ENCODE peak calls at places on chromosomes 5 and 9, in four cellular contexts. One of them, this sample, is unnamed.

GRCh38 chr5:122770479-122770878 is 4.4 kb upstream of the SNX2 start:
- DNase-seq in SK-N-SH: no peak
- DNase-seq in HepG2: no peak
- DNase-seq in WTC11: no peak
- DNase-seq in this sample: no peak

GRCh38 chr5:56305001-56305400 is 71.9 kb upstream of the ANKRD55 start:
- DNase-seq in SK-N-SH: peak
- DNase-seq in HepG2: no peak
- DNase-seq in WTC11: no peak
- DNase-seq in this sample: no peak

GRCh38 chr9:90975666-90976538 is 174.3 kb downstream of the SYK start:
- DNase-seq in WTC11: no peak
- DNase-seq in HepG2: no peak
- DNase-seq in SK-N-SH: no peak
- DNase-seq in this sample: no peak

GRCh38 chr5:176365663-176366574 is 632 bp downstream of the ARL10 start:
- DNase-seq in SK-N-SH: peak
- DNase-seq in WTC11: peak
- DNase-seq in HepG2: no peak
- DNase-seq in this sample: no peak

GRCh38 chr5:144864113-144864512 is 693.4 kb downstream of the KCTD16 start:
- DNase-seq in SK-N-SH: no peak
- DNase-seq in WTC11: no peak
- DNase-seq in HepG2: no peak
- DNase-seq in this sample: no peak

GRCh38 chr9:76686756-76687155 is 77.5 kb upstream of the PCA3 start:
- DNase-seq in SK-N-SH: no peak
- DNase-seq in HepG2: no peak
- DNase-seq in WTC11: no peak
- DNase-seq in this sample: no peak

GRCh38 chr5:872301-872700 is 20.3 kb downstream of the BRD9 start:
- DNase-seq in HepG2: no peak
- DNase-seq in SK-N-SH: no peak
- DNase-seq in WTC11: no peak
- DNase-seq in this sample: no peak

GRCh38 chr5:126988021-126988569 is 42.3 kb downstream of the MARCHF3 start:
- DNase-seq in WTC11: no peak
- DNase-seq in HepG2: no peak
- DNase-seq in SK-N-SH: no peak
- DNase-seq in this sample: no peak

GRCh38 chr5:10434392-10434791 is 7.3 kb upstream of the ROPN1L start:
- DNase-seq in SK-N-SH: no peak
- DNase-seq in WTC11: no peak
- DNase-seq in HepG2: no peak
- DNase-seq in this sample: no peak

GRCh38 chr9:136060671-136061371 is 34.3 kb downstream of the NACC2 start:
- DNase-seq in WTC11: peak
- DNase-seq in HepG2: no peak
- DNase-seq in SK-N-SH: peak
- DNase-seq in this sample: no peak

GRCh38 chr9:7316967-7317366 is 482.6 kb downstream of the DMAC1 start:
- DNase-seq in HepG2: no peak
- DNase-seq in WTC11: no peak
- DNase-seq in SK-N-SH: no peak
- DNase-seq in this sample: no peak

GRCh38 chr9:27750571-27750970 is 177.3 kb upstream of the C9orf72 start:
- DNase-seq in SK-N-SH: no peak
- DNase-seq in WTC11: no peak
- DNase-seq in HepG2: no peak
- DNase-seq in this sample: no peak

GRCh38 chr5:107952450-107952849 is 281.7 kb upstream of the EFNA5 start:
- DNase-seq in WTC11: no peak
- DNase-seq in HepG2: no peak
- DNase-seq in SK-N-SH: no peak
- DNase-seq in this sample: no peak

GRCh38 chr5:16863380-16864007 is 72.6 kb downstream of the MYO10 start:
- DNase-seq in HepG2: no peak
- DNase-seq in WTC11: no peak
- DNase-seq in SK-N-SH: no peak
- DNase-seq in this sample: no peak

GRCh38 chr9:132201139-132201538 is 39.3 kb downstream of the NTNG2 start:
- DNase-seq in WTC11: no peak
- DNase-seq in SK-N-SH: no peak
- DNase-seq in HepG2: no peak
- DNase-seq in this sample: no peak

GRCh38 chr5:112186401-112186990 is 232.6 kb downstream of the EPB41L4A start:
- DNase-seq in SK-N-SH: peak
- DNase-seq in HepG2: peak
- DNase-seq in WTC11: no peak
- DNase-seq in this sample: no peak

GRCh38 chr9:111807197-111807596 is 12.5 kb upstream of the SHOC1 start:
- DNase-seq in HepG2: no peak
- DNase-seq in SK-N-SH: no peak
- DNase-seq in WTC11: no peak
- DNase-seq in this sample: no peak

GRCh38 chr5:74044936-74045335 is 418.9 kb downstream of the ARHGEF28 start:
- DNase-seq in WTC11: no peak
- DNase-seq in SK-N-SH: no peak
- DNase-seq in HepG2: no peak
- DNase-seq in this sample: no peak

GRCh38 chr5:120882042-120882775 is 418.1 kb downstream of the PRR16 start:
- DNase-seq in WTC11: no peak
- DNase-seq in SK-N-SH: no peak
- DNase-seq in HepG2: no peak
- DNase-seq in this sample: no peak

GRCh38 chr9:78004478-78005229 is 27.0 kb downstream of the GNAQ start:
- DNase-seq in WTC11: no peak
- DNase-seq in HepG2: peak
- DNase-seq in SK-N-SH: no peak
- DNase-seq in this sample: peak

GRCh38 chr5:153489611-153490010 is 859 bp upstream of the GRIA1 start:
- DNase-seq in WTC11: no peak
- DNase-seq in HepG2: no peak
- DNase-seq in SK-N-SH: no peak
- DNase-seq in this sample: no peak

GRCh38 chr5:52999357-52999949 is 10.3 kb downstream of the ITGA2 start:
- DNase-seq in SK-N-SH: no peak
- DNase-seq in HepG2: no peak
- DNase-seq in WTC11: no peak
- DNase-seq in this sample: no peak

GRCh38 chr9:138112791-138113600 is 235.4 kb downstream of the CACNA1B start:
- DNase-seq in HepG2: no peak
- DNase-seq in WTC11: no peak
- DNase-seq in SK-N-SH: no peak
- DNase-seq in this sample: no peak

GRCh38 chr9:108093773-108094675 is 604.5 kb upstream of the KLF4 start:
- DNase-seq in SK-N-SH: no peak
- DNase-seq in WTC11: no peak
- DNase-seq in HepG2: peak
- DNase-seq in this sample: peak

GRCh38 chr9:4333787-4334186 is 33.9 kb upstream of the GLIS3 start:
- DNase-seq in SK-N-SH: no peak
- DNase-seq in WTC11: no peak
- DNase-seq in HepG2: no peak
- DNase-seq in this sample: no peak

GRCh38 chr9:87435189-87435880 is 62.3 kb upstream of the DAPK1 start:
- DNase-seq in WTC11: no peak
- DNase-seq in HepG2: no peak
- DNase-seq in SK-N-SH: no peak
- DNase-seq in this sample: no peak

GRCh38 chr5:36414869-36415282 is 113.2 kb upstream of the RANBP3L start:
- DNase-seq in HepG2: peak
- DNase-seq in WTC11: no peak
- DNase-seq in SK-N-SH: peak
- DNase-seq in this sample: peak

GRCh38 chr5:68838157-68838718 is 255.6 kb upstream of the SLC30A5 start:
- DNase-seq in HepG2: no peak
- DNase-seq in WTC11: no peak
- DNase-seq in SK-N-SH: no peak
- DNase-seq in this sample: no peak

GRCh38 chr5:69113851-69114250 is 20.0 kb downstream of the SLC30A5 start:
- DNase-seq in HepG2: no peak
- DNase-seq in WTC11: no peak
- DNase-seq in SK-N-SH: no peak
- DNase-seq in this sample: no peak

GRCh38 chr5:127011151-127011550 is 19.2 kb downstream of the MARCHF3 start:
- DNase-seq in WTC11: no peak
- DNase-seq in SK-N-SH: no peak
- DNase-seq in HepG2: no peak
- DNase-seq in this sample: no peak

GRCh38 chr5:112908854-112909253 is 13.2 kb downstream of the REEP5 start:
- DNase-seq in SK-N-SH: no peak
- DNase-seq in WTC11: no peak
- DNase-seq in HepG2: no peak
- DNase-seq in this sample: no peak

GRCh38 chr9:35057271-35057620 is 15.2 kb downstream of the VCP start:
- DNase-seq in WTC11: no peak
- DNase-seq in SK-N-SH: no peak
- DNase-seq in HepG2: no peak
- DNase-seq in this sample: no peak

GRCh38 chr9:35056571-35057270 is 15.7 kb downstream of the VCP start:
- DNase-seq in WTC11: no peak
- DNase-seq in HepG2: no peak
- DNase-seq in SK-N-SH: no peak
- DNase-seq in this sample: no peak

GRCh38 chr9:35059438-35059837 is 13.0 kb downstream of the VCP start:
- DNase-seq in SK-N-SH: no peak
- DNase-seq in WTC11: no peak
- DNase-seq in HepG2: no peak
- DNase-seq in this sample: no peak

GRCh38 chr9:35054871-35055644 is 17.4 kb downstream of the VCP start:
- DNase-seq in SK-N-SH: no peak
- DNase-seq in HepG2: no peak
- DNase-seq in WTC11: no peak
- DNase-seq in this sample: no peak

GRCh38 chr9:35060548-35061207 is 11.7 kb downstream of the VCP start:
- DNase-seq in SK-N-SH: no peak
- DNase-seq in HepG2: no peak
- DNase-seq in WTC11: no peak
- DNase-seq in this sample: no peak
- TF ChIP-seq FOXJ3 in SK-N-SH: no peak
- TF ChIP-seq FOXJ3 in HepG2: no peak
- TF ChIP-seq FOXJ3 in WTC11: no peak
- TF ChIP-seq FOXJ3 in this sample: no peak

DNA sequence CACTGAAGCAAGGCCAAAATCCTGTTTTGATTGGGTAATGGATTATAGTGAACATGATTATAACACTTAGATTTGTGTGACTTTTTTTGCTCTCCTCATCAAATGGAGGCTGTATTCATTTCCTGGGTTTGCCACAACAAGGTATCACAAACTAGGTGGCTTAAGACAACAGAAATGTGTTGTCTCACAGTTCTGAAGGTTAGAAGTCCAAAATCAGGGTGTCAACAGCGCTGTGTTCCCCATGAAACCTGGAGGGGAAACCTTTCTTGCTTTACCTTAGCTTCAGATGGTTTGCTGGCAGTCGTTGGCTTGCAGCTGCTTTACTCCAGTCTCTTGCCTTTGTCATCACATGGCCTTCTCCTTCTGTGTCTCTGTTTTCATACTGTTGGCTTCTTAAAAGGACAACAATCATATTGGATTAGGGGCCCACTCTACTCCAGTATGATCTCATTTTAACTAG is 32.4 kb downstream of the CDC42SE2 start:
- DNase-seq in WTC11: no peak
- DNase-seq in SK-N-SH: no peak
- DNase-seq in HepG2: no peak
- DNase-seq in this sample: no peak
- TF ChIP-seq FOXJ3 in WTC11: no peak
- TF ChIP-seq FOXJ3 in SK-N-SH: no peak
- TF ChIP-seq FOXJ3 in HepG2: no peak
- TF ChIP-seq FOXJ3 in this sample: no peak

DNA sequence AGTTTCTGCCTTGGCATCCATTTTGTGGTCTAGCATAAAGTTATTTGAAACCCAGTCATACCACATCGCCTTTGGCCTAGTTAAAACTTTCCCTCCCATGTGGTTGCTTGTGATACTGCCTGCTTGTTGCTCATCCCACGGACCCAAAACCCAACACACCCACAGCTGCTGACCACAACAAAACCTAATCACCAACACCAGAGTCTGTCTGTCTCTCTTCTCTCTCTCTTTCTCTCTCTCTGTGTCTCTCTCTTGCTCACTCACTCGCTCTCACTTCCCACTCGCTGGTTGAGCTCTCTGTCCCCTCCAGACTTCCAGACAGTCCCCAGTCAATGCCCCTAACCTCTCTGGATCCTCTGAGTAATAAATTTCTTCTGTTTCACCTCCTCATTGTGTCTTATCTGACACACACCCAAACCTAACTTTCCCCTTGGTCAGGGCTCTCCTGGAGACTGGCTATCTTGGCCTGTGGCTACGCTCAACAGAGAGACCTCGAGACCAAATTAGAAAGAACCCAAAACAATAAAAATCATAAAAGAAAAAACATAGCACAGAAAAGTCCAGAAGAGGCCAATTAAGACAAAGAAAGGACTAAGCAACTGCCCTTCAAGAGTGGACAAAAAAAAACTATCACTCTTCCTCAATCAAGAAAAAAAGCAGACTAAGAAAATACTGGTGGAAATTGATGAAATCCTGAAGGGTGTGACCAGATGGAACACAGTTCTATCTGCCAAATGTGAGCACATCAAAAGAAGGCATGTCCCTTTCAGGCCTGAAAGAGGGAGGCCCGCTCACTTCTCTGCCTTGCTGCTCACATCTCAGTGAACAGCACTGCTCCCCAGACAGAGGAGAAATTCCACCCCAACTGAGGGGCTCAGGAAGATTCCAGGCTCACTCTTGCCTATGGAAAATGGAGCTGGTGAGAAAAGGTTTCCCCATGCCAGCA is 41.4 kb downstream of the TTLL11 start:
- DNase-seq in SK-N-SH: no peak
- DNase-seq in HepG2: no peak
- DNase-seq in WTC11: no peak
- DNase-seq in this sample: peak
- TF ChIP-seq FOXJ3 in SK-N-SH: no peak
- TF ChIP-seq FOXJ3 in HepG2: no peak
- TF ChIP-seq FOXJ3 in WTC11: no peak
- TF ChIP-seq FOXJ3 in this sample: no peak

GRCh38 chr9:71037521-71037920 is 83.9 kb downstream of the TRPM3 start:
- DNase-seq in WTC11: no peak
- DNase-seq in SK-N-SH: no peak
- DNase-seq in HepG2: no peak
- DNase-seq in this sample: no peak

GRCh38 chr9:71036501-71036900 is 84.9 kb downstream of the TRPM3 start:
- DNase-seq in WTC11: no peak
- DNase-seq in HepG2: peak
- DNase-seq in SK-N-SH: no peak
- DNase-seq in this sample: no peak

DNA sequence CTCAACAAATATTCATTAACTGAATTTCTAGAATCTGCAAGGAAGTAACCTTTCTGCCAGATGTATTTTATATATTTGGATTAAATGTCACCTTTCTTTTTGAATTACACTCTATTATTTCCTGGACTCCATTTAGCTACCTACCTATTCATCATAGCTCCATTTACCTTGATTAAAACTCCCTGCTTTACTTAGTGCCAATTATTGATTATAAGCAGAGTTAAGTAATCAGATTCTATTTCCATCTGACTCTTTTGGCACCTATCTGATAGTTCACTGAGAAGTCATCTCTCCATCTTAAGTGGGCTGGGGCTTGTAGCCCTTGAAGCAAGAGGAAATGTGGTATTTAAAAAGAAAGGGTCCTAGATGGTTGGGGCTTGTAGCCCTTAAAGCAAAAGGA is 88.6 kb downstream of the TRPM3 start:
- DNase-seq in WTC11: no peak
- DNase-seq in SK-N-SH: no peak
- DNase-seq in HepG2: no peak
- DNase-seq in this sample: no peak
- TF ChIP-seq FOXJ3 in WTC11: no peak
- TF ChIP-seq FOXJ3 in SK-N-SH: no peak
- TF ChIP-seq FOXJ3 in HepG2: no peak
- TF ChIP-seq FOXJ3 in this sample: no peak

This sample was measured in K562.